ENCODE peak calls at places on chromosomes 6 and 20, in six cellular contexts. One of them, this sample, is unnamed.

GRCh38 chr6:148146717-148147116 is 195.9 kb upstream of the SASH1 start:
- DNase-seq in D341Med: no peak
- DNase-seq in upper lobe of right lung: no peak
- DNase-seq in NCI-H774: no peak
- DNase-seq in GM18507: no peak
- DNase-seq in activated CD4-positive, alpha-beta memory T cell treated with anti-CD3 and anti-CD28 coated beads for 36 hours: peak
- DNase-seq in this sample: peak

GRCh38 chr6:105733556-105734162 is 330.8 kb upstream of the PREP start:
- DNase-seq in upper lobe of right lung: no peak
- DNase-seq in GM18507: no peak
- DNase-seq in activated CD4-positive, alpha-beta memory T cell treated with anti-CD3 and anti-CD28 coated beads for 36 hours: no peak
- DNase-seq in D341Med: no peak
- DNase-seq in NCI-H774: peak
- DNase-seq in this sample: no peak

GRCh38 chr6:84150680-84151079 is 76.8 kb downstream of the CEP162 start:
- DNase-seq in activated CD4-positive, alpha-beta memory T cell treated with anti-CD3 and anti-CD28 coated beads for 36 hours: peak
- DNase-seq in GM18507: no peak
- DNase-seq in NCI-H774: no peak
- DNase-seq in upper lobe of right lung: no peak
- DNase-seq in D341Med: no peak
- DNase-seq in this sample: peak

GRCh38 chr6:131669891-131670290 is 31.3 kb downstream of the OR2A4 start:
- DNase-seq in NCI-H774: no peak
- DNase-seq in activated CD4-positive, alpha-beta memory T cell treated with anti-CD3 and anti-CD28 coated beads for 36 hours: no peak
- DNase-seq in upper lobe of right lung: no peak
- DNase-seq in GM18507: no peak
- DNase-seq in D341Med: no peak
- DNase-seq in this sample: no peak

GRCh38 chr6:75117701-75118100 is 88.2 kb downstream of the COL12A1 start:
- DNase-seq in upper lobe of right lung: no peak
- DNase-seq in NCI-H774: no peak
- DNase-seq in GM18507: no peak
- DNase-seq in D341Med: no peak
- DNase-seq in activated CD4-positive, alpha-beta memory T cell treated with anti-CD3 and anti-CD28 coated beads for 36 hours: no peak
- DNase-seq in this sample: no peak

GRCh38 chr6:100186552-100186951 is 192.5 kb upstream of the MCHR2 start:
- DNase-seq in GM18507: no peak
- DNase-seq in D341Med: no peak
- DNase-seq in activated CD4-positive, alpha-beta memory T cell treated with anti-CD3 and anti-CD28 coated beads for 36 hours: no peak
- DNase-seq in NCI-H774: no peak
- DNase-seq in upper lobe of right lung: no peak
- DNase-seq in this sample: peak

GRCh38 chr20:36175475-36175995 is 21.0 kb downstream of the EPB41L1 start:
- DNase-seq in D341Med: no peak
- DNase-seq in activated CD4-positive, alpha-beta memory T cell treated with anti-CD3 and anti-CD28 coated beads for 36 hours: no peak
- DNase-seq in GM18507: no peak
- DNase-seq in NCI-H774: no peak
- DNase-seq in upper lobe of right lung: no peak
- DNase-seq in this sample: no peak

GRCh38 chr6:10478187-10479040 is 42.7 kb upstream of the GCNT2 start:
- DNase-seq in D341Med: peak
- DNase-seq in NCI-H774: no peak
- DNase-seq in activated CD4-positive, alpha-beta memory T cell treated with anti-CD3 and anti-CD28 coated beads for 36 hours: no peak
- DNase-seq in upper lobe of right lung: no peak
- DNase-seq in GM18507: peak
- DNase-seq in this sample: no peak

GRCh38 chr6:39927159-39927558 is 7.1 kb downstream of the MOCS1 start:
- DNase-seq in D341Med: no peak
- DNase-seq in upper lobe of right lung: no peak
- DNase-seq in activated CD4-positive, alpha-beta memory T cell treated with anti-CD3 and anti-CD28 coated beads for 36 hours: no peak
- DNase-seq in NCI-H774: no peak
- DNase-seq in GM18507: no peak
- DNase-seq in this sample: no peak

GRCh38 chr20:1820137-1821074 is 74.8 kb upstream of the SIRPA start:
- DNase-seq in D341Med: no peak
- DNase-seq in NCI-H774: no peak
- DNase-seq in GM18507: no peak
- DNase-seq in upper lobe of right lung: no peak
- DNase-seq in activated CD4-positive, alpha-beta memory T cell treated with anti-CD3 and anti-CD28 coated beads for 36 hours: no peak
- DNase-seq in this sample: no peak

GRCh38 chr6:41039060-41039998 is at the start of gene UNC5CL:
- DNase-seq in GM18507: no peak
- DNase-seq in activated CD4-positive, alpha-beta memory T cell treated with anti-CD3 and anti-CD28 coated beads for 36 hours: peak
- DNase-seq in D341Med: peak
- DNase-seq in NCI-H774: peak
- DNase-seq in upper lobe of right lung: peak
- DNase-seq in this sample: no peak

GRCh38 chr6:144543006-144543871 is 258.1 kb downstream of the UTRN start:
- DNase-seq in D341Med: no peak
- DNase-seq in NCI-H774: no peak
- DNase-seq in activated CD4-positive, alpha-beta memory T cell treated with anti-CD3 and anti-CD28 coated beads for 36 hours: peak
- DNase-seq in GM18507: no peak
- DNase-seq in upper lobe of right lung: no peak
- DNase-seq in this sample: no peak

GRCh38 chr20:45969712-45970634 is 2.0 kb downstream of the ZNF335 start:
- DNase-seq in GM18507: no peak
- DNase-seq in activated CD4-positive, alpha-beta memory T cell treated with anti-CD3 and anti-CD28 coated beads for 36 hours: no peak
- DNase-seq in NCI-H774: peak
- DNase-seq in upper lobe of right lung: peak
- DNase-seq in D341Med: peak
- DNase-seq in this sample: peak

GRCh38 chr20:6007094-6007528 is 46.7 kb downstream of the LRRN4 start:
- DNase-seq in upper lobe of right lung: no peak
- DNase-seq in activated CD4-positive, alpha-beta memory T cell treated with anti-CD3 and anti-CD28 coated beads for 36 hours: peak
- DNase-seq in D341Med: no peak
- DNase-seq in NCI-H774: no peak
- DNase-seq in GM18507: no peak
- DNase-seq in this sample: no peak

GRCh38 chr20:21237956-21238355 is 65.2 kb upstream of the XRN2 start:
- DNase-seq in GM18507: no peak
- DNase-seq in upper lobe of right lung: no peak
- DNase-seq in activated CD4-positive, alpha-beta memory T cell treated with anti-CD3 and anti-CD28 coated beads for 36 hours: no peak
- DNase-seq in D341Med: no peak
- DNase-seq in NCI-H774: no peak
- DNase-seq in this sample: no peak

GRCh38 chr20:21713901-21714296 is 8.4 kb downstream of the PAX1 start:
- DNase-seq in GM18507: no peak
- DNase-seq in NCI-H774: no peak
- DNase-seq in D341Med: no peak
- DNase-seq in upper lobe of right lung: no peak
- DNase-seq in activated CD4-positive, alpha-beta memory T cell treated with anti-CD3 and anti-CD28 coated beads for 36 hours: no peak
- DNase-seq in this sample: no peak

GRCh38 chr20:58628491-58629212 is 22.4 kb upstream of the STX16 start:
- DNase-seq in D341Med: no peak
- DNase-seq in NCI-H774: no peak
- DNase-seq in upper lobe of right lung: no peak
- DNase-seq in GM18507: no peak
- DNase-seq in activated CD4-positive, alpha-beta memory T cell treated with anti-CD3 and anti-CD28 coated beads for 36 hours: no peak
- DNase-seq in this sample: no peak

GRCh38 chr20:53074811-53075314 is 102.7 kb downstream of the TSHZ2 start:
- DNase-seq in D341Med: no peak
- DNase-seq in activated CD4-positive, alpha-beta memory T cell treated with anti-CD3 and anti-CD28 coated beads for 36 hours: no peak
- DNase-seq in GM18507: no peak
- DNase-seq in NCI-H774: no peak
- DNase-seq in upper lobe of right lung: no peak
- DNase-seq in this sample: no peak

GRCh38 chr6:5125152-5126006 is 40.2 kb downstream of the PPP1R3G start:
- DNase-seq in D341Med: no peak
- DNase-seq in NCI-H774: no peak
- DNase-seq in GM18507: no peak
- DNase-seq in upper lobe of right lung: no peak
- DNase-seq in activated CD4-positive, alpha-beta memory T cell treated with anti-CD3 and anti-CD28 coated beads for 36 hours: no peak
- DNase-seq in this sample: peak

GRCh38 chr6:145214570-145214969 is 520.8 kb downstream of the EPM2A start:
- DNase-seq in GM18507: no peak
- DNase-seq in D341Med: no peak
- DNase-seq in activated CD4-positive, alpha-beta memory T cell treated with anti-CD3 and anti-CD28 coated beads for 36 hours: no peak
- DNase-seq in NCI-H774: peak
- DNase-seq in upper lobe of right lung: no peak
- DNase-seq in this sample: no peak

GRCh38 chr20:17633850-17634500 is 48.1 kb downstream of the RRBP1 start:
- DNase-seq in upper lobe of right lung: no peak
- DNase-seq in activated CD4-positive, alpha-beta memory T cell treated with anti-CD3 and anti-CD28 coated beads for 36 hours: no peak
- DNase-seq in GM18507: no peak
- DNase-seq in D341Med: no peak
- DNase-seq in NCI-H774: no peak
- DNase-seq in this sample: no peak

GRCh38 chr6:138160329-138161117 is 1.2 kb upstream of the ARFGEF3 start:
- DNase-seq in activated CD4-positive, alpha-beta memory T cell treated with anti-CD3 and anti-CD28 coated beads for 36 hours: no peak
- DNase-seq in NCI-H774: peak
- DNase-seq in upper lobe of right lung: no peak
- DNase-seq in GM18507: no peak
- DNase-seq in D341Med: no peak
- DNase-seq in this sample: no peak

GRCh38 chr6:46790359-46790874 is 2.8 kb upstream of the MEP1A start:
- DNase-seq in activated CD4-positive, alpha-beta memory T cell treated with anti-CD3 and anti-CD28 coated beads for 36 hours: no peak
- DNase-seq in NCI-H774: no peak
- DNase-seq in D341Med: no peak
- DNase-seq in upper lobe of right lung: no peak
- DNase-seq in GM18507: no peak
- DNase-seq in this sample: no peak

GRCh38 chr20:38932457-38933120 is 6.4 kb downstream of the FAM83D start:
- DNase-seq in GM18507: no peak
- DNase-seq in NCI-H774: no peak
- DNase-seq in upper lobe of right lung: no peak
- DNase-seq in activated CD4-positive, alpha-beta memory T cell treated with anti-CD3 and anti-CD28 coated beads for 36 hours: no peak
- DNase-seq in D341Med: no peak
- DNase-seq in this sample: no peak

GRCh38 chr6:15586528-15586927 is 76.3 kb downstream of the DTNBP1 start:
- DNase-seq in D341Med: no peak
- DNase-seq in activated CD4-positive, alpha-beta memory T cell treated with anti-CD3 and anti-CD28 coated beads for 36 hours: peak
- DNase-seq in NCI-H774: no peak
- DNase-seq in upper lobe of right lung: no peak
- DNase-seq in GM18507: no peak
- DNase-seq in this sample: no peak

This sample was measured in kidney epithelial cell.